ENCODE peak calls at places on chromosomes 4 and X, in eight cellular contexts. B, F, M, G, K, T, V and S are unnamed samples.

GRCh38 chr4:20284990-20285389 is 33.3 kb downstream of the SLIT2 start:
- DNase-seq in T (no peak), V (no peak), B (peak), M (no peak), K (no peak), F (no peak), G (no peak), S (no peak)

GRCh38 chr4:38163216-38164006 is 203.2 kb downstream of the PTTG2 start:
- DNase-seq in F (no peak), G (no peak), K (no peak), B (peak), V (no peak), T (no peak), M (no peak), S (no peak)

GRCh38 chrX:125744914-125745313 is 421.2 kb downstream of the DCAF12L2 start:
- DNase-seq in F (no peak), T (no peak), M (no peak), K (no peak), B (no peak), G (no peak), V (no peak), S (no peak)

GRCh38 chrX:108557594-108557993 is 118.0 kb downstream of the COL4A5 start:
- DNase-seq in B (no peak), T (no peak), F (no peak), V (no peak), G (no peak), M (no peak), K (no peak), S (no peak)

GRCh38 chrX:117538441-117539418 is 577.9 kb downstream of the KLHL13 start:
- DNase-seq in G (peak), B (no peak), M (no peak), F (no peak), K (no peak), T (no peak), V (no peak), S (no peak)

GRCh38 chr4:48047421-48047844 is 30.9 kb downstream of the NIPAL1 start:
- DNase-seq in G (no peak), K (peak), B (no peak), V (peak), T (no peak), F (no peak), M (no peak), S (no peak)

GRCh38 chrX:56231706-56232105 is 450 bp upstream of the KLF8 start:
- DNase-seq in F (no peak), M (no peak), K (no peak), V (no peak), G (peak), B (no peak), T (no peak), S (peak)

GRCh38 chr4:33316578-33316977 is 2596.4 kb downstream of the PCDH7 start:
- DNase-seq in T (no peak), F (no peak), G (no peak), B (no peak), M (no peak), V (no peak), K (no peak), S (no peak)